ENCODE peak calls at places on chromosomes 6 and 20, in five cellular contexts. T is MM.1S, Z is Caco-2, D is adrenal gland, U is breast epithelium. G is an unnamed sample. For H3K4me1, the result is how much of the 10 kb centered on the place peaks cover.

GRCh38 chr6:21200056-21200870 is 393.3 kb upstream of the SOX4 start:
- DNase-seq in T (peak), D (no peak), U (no peak), Z (no peak), G (no peak)

GRCh38 chr20:3360752-3361151 is 46.7 kb downstream of the DNAAF9 start:
- DNase-seq in T (no peak), U (no peak), D (peak), Z (no peak), G (no peak)

GRCh38 chr6:75747371-75747984 is 1.6 kb upstream of the MYO6 start:
- DNase-seq in Z (peak), U (no peak), T (no peak), D (no peak), G (no peak)

GRCh38 chr6:166490671-166491500 is 95.6 kb downstream of the RAMACL start:
- DNase-seq in Z (no peak), D (peak), U (no peak), T (no peak), G (peak)

GRCh38 chr6:126427713-126428112 is 87.8 kb downstream of the CENPW start:
- DNase-seq in T (no peak), Z (no peak), U (no peak), D (no peak), G (no peak)

GRCh38 chr6:73566954-73567591 is 46.2 kb upstream of the EEF1A1 start:
- DNase-seq in T (no peak), D (peak), Z (peak), U (no peak), G (peak)

GRCh38 chr6:56853541-56853940 is 101.4 kb upstream of the BEND6 start:
- DNase-seq in U (no peak), Z (no peak), D (no peak), T (no peak), G (no peak)

GRCh38 chr20:51447097-51447764 is 95.3 kb downstream of the NFATC2 start:
- DNase-seq in U (peak), T (no peak), Z (peak), D (peak), G (peak)

GRCh38 chr6:33613794-33614166 is 7.3 kb upstream of the ITPR3 start:
- DNase-seq in D (no peak), U (no peak), T (no peak), Z (no peak), G (no peak)

GRCh38 chr20:661474-662288 is 8.7 kb upstream of the SRXN1 start:
- DNase-seq in D (no peak), Z (no peak), U (no peak), T (no peak), G (no peak)

GRCh38 chr6:115613488-115613887 is 447.2 kb downstream of the FRK start:
- DNase-seq in U (no peak), Z (no peak), D (no peak), T (no peak), G (no peak)
- H3K4me3 ChIP-seq in U (no peak), Z (no peak), D (no peak), T (no peak), G (no peak)

DNA sequence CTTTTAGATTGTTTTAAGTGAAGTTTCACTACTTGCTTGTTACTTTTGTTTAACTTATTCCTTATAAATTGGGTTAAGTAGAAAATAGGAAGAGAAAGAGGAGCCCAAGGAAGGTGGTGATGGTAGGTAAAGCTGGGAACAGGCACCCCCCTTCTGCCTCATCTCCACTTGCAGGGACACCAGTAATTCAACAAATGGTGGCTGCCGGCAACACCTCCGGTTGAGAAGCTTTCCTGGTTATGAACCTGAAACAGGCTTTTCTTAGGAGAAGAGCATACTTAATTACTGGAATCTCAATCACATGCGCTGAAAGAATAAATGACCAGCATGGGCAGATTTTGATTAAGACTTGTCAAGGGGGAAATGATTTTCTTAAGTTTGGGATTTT is 158.9 kb upstream of the ZNF217 start:
- DNase-seq in T (no peak), U (no peak), D (no peak), Z (no peak), G (no peak)
- H3K4me1 ChIP-seq in T (under half), U (under half), D (under half), Z (half or more), G (under half)

GRCh38 chr20:49427751-49428518 is 54.5 kb downstream of the KCNB1 start:
- DNase-seq in Z (no peak), U (no peak), T (no peak), D (no peak), G (no peak)
- H3K4me3 ChIP-seq in Z (no peak), U (no peak), T (no peak), D (no peak), G (no peak)

GRCh38 chr20:41138217-41138526 is 829 bp downstream of the PLCG1 start:
- DNase-seq in T (no peak), Z (no peak), D (no peak), U (no peak), G (no peak)
- H3K4me1 ChIP-seq in T (under half), Z (under half), D (under half), U (under half), G (under half)

DNA sequence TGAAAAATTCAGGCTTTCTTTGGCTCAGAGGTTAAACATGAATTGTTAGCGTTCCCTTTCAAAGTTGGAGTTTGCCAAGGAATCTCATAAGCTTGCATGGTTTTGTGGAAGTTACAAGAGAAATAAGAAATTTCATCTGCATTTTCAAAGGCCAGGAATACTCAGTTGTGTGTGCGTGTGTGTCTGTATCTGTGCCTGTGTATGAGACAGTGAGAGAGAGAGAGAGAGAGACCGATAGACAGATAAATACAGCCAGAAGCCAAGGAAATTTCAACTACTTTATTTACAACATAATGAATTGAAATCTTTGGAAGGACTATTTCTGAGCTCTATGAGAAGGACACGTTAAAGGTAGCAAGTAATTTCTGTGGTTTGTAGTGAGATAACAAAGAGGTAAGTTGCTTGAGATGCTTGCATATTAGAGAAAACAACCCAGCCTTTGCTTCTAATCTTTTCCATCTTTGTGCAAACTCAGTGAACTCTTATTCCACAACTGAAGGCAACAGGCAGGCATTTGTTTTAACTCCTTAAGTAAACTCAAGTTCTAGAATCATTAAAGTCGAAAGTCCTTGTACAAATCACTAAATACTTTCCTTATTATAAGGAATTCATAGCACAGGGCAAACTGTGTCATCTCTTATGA is 171.1 kb upstream of the CITED2 start:
- DNase-seq in Z (no peak), T (no peak), U (no peak), D (no peak), G (no peak)
- H3K4me3 ChIP-seq in Z (no peak), T (no peak), U (no peak), D (no peak), G (no peak)

GRCh38 chr6:37555040-37555781 is 55.5 kb upstream of the CCDC167 start:
- DNase-seq in T (no peak), D (no peak), U (no peak), Z (no peak), G (no peak)
- H3K4me1 ChIP-seq in T (under half), D (under half), U (under half), Z (under half), G (under half)

DNA sequence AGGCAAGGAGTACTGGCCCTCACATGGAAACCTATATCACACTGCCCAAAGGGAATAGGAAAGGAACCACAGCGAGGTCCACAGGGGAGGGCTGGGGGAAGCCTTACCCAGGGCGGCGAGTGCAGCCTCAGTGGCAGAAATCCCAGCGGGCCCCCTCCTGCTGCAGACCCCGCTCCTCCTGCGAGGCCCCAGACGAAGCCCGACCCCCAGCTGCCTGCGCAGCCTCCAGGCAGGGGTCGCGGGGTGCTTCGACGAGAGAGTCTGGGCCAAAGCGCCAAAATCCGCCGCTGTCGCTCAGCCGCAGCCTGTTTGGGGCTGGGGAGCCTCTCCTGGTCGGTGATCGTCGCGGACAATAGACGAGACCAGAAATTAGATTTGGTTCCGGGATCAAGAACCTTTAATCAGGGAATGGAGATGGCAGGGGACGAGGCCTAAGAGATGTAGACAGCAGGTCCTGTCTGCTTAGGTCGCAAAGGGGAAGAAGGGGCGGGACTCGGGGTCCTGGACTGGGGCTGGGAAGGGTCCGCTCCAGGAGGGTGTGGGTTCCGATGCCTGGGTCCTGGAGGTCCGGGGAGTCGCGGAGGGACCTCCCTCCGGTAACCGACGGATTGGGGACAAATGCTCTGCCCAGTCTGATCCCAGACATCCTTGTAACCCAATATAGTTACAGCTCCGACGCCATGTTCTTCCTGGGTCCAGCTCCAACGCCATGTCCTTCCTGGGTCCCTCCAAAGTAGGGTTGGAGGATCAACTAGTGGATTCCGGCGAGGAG is 36.4 kb upstream of the HLA-E start:
- DNase-seq in U (no peak), D (no peak), Z (no peak), T (no peak), G (no peak)
- H3K4me3 ChIP-seq in U (no peak), D (no peak), Z (no peak), T (no peak), G (no peak)

DNA sequence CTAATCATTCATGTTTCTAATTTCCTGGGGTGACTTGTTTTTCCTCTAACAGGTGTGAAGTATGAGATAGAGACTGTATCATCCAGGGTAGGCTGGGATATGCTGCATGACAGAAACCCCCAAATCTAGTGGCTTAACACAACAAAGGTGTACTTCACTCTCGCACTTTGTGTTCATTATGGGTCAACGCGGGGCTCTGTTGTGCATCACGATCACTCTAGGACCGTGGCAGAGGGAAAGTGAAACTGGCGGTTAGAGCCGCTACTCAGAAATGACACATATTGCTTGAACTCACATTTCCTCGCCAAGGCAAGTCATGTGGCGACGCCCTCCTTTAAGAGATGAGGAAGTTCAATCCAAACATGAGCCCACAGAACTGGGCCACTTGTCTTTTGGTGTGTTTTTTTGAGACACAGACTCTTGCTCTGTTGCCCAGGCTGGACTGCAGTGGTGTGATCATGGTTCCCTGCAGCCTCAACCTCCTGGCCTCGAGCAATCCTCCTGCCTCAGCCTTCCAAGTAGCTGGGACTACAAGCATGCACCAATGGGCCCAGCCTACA is 41.3 kb downstream of the PCNA start:
- DNase-seq in T (peak), D (peak), Z (no peak), U (no peak), G (no peak)
- H3K4me1 ChIP-seq in T (under half), D (under half), Z (under half), U (under half), G (under half)